ENCODE peak calls at places on chromosomes 12 and 14, in nine cellular contexts. K is tibial nerve; L is activated gamma-delta T cell treated with Interleukin-2 at 50 U/mL for 16 hours; V is H7; Y is ELR; J is Calu3; H is NCI-H2107; G is head of caudate nucleus; R is activated T-cell treated with anti-CD3 and anti-CD28 coated beads, Interleukin-2, amount 50 U/mL, for 72 hours. C is an unnamed sample.

GRCh38 chr12:4197922-4198763 is 75.4 kb upstream of the CCND2 start:
- DNase-seq in K (no peak), L (no peak), V (no peak), Y (no peak), J (no peak), H (no peak), G (no peak), R (no peak), C (no peak)

GRCh38 chr12:64627781-64628180 is 17.5 kb downstream of the RASSF3 start:
- DNase-seq in K (no peak), L (no peak), V (no peak), Y (peak; percentile 73), J (no peak), H (no peak), G (no peak), R (no peak), C (no peak)

GRCh38 chr14:29236401-29236800 is 469.8 kb downstream of the FOXG1 start:
- DNase-seq in K (no peak), L (no peak), V (no peak), Y (peak; percentile 44), J (no peak), H (no peak), G (no peak), R (no peak), C (no peak)

GRCh38 chr14:36238666-36239363 is 62.3 kb upstream of the PTCSC3 start:
- DNase-seq in K (no peak), L (no peak), V (no peak), Y (peak; percentile 68), J (no peak), H (no peak), G (no peak), R (peak; percentile 3), C (no peak)

GRCh38 chr14:99684356-99684952 is 356 bp downstream of the CYP46A1 start:
- DNase-seq in K (no peak), L (no peak), V (no peak), Y (no peak), J (no peak), H (no peak), G (no peak), R (no peak), C (no peak)

GRCh38 chr12:8038659-8039114 is 6.2 kb downstream of the FOXJ2 start:
- DNase-seq in K (no peak), L (peak; percentile 19), V (peak; percentile 85), Y (no peak), J (peak; percentile 37), H (peak; percentile 91), G (peak; percentile 77), R (peak; percentile 40), C (peak; percentile 79)

GRCh38 chr12:87127272-87127671 is 871.1 kb upstream of the MGAT4C start:
- DNase-seq in K (no peak), L (no peak), V (no peak), Y (peak; percentile 41), J (no peak), H (no peak), G (no peak), R (no peak), C (no peak)

GRCh38 chr12:92955997-92956663 is 27.0 kb upstream of the EEA1 start:
- DNase-seq in K (no peak), L (no peak), V (no peak), Y (peak; percentile 77), J (no peak), H (no peak), G (no peak), R (no peak), C (no peak)

GRCh38 chr14:36675581-36675980 is 13.9 kb downstream of the PAX9 start:
- DNase-seq in K (no peak), L (no peak), V (no peak), Y (no peak), J (no peak), H (no peak), G (no peak), R (no peak), C (no peak)

GRCh38 chr14:99395904-99396530 is 84.6 kb downstream of the SETD3 start:
- DNase-seq in K (no peak), L (peak; percentile 21), V (no peak), Y (peak; percentile 79), J (no peak), H (peak; percentile 44), G (peak; percentile 43), R (peak; percentile 70), C (no peak)